ENCODE peak calls at places on chromosomes 5 and 9, in seven cellular contexts. Q, J, G, N, A, P and O are unnamed samples.
A peak's percentile ranks its signal among the peaks of the same experiment; 100 is the strongest.

GRCh38 chr9:112774006-112774996 is 23.7 kb downstream of the SNX30 start:
- DNase-seq in Q (no peak), J (no peak), G (no peak), N (no peak), A (no peak), P (no peak), O (no peak)

GRCh38 chr9:88932766-88933165 is 58.5 kb upstream of the S1PR3 start:
- DNase-seq in Q (no peak), J (no peak), G (no peak), N (no peak), A (no peak), P (no peak), O (no peak)

GRCh38 chr5:57779383-57780223 is 297.0 kb upstream of the ACTBL2 start:
- DNase-seq in Q (peak; percentile 69), J (peak; percentile 73), G (no peak), N (peak; percentile 51), A (peak; percentile 23), P (peak; percentile 57), O (peak; percentile 74)

GRCh38 chr5:56817306-56817986 is 2.1 kb downstream of the MAP3K1 start:
- DNase-seq in Q (no peak), J (no peak), G (no peak), N (no peak), A (no peak), P (no peak), O (no peak)

GRCh38 chr5:64811050-64811640 is 42.4 kb downstream of the CWC27 start:
- DNase-seq in Q (peak; percentile 59), J (peak; percentile 56), G (no peak), N (peak; percentile 40), A (peak; percentile 28), P (peak; percentile 27), O (peak; percentile 51)

GRCh38 chr9:16243798-16244197 is 626.7 kb downstream of the BNC2 start:
- DNase-seq in Q (no peak), J (peak; percentile 14), G (no peak), N (no peak), A (no peak), P (no peak), O (no peak)

GRCh38 chr9:35844628-35845301 is 15.7 kb downstream of the TMEM8B start:
- DNase-seq in Q (no peak), J (peak; percentile 76), G (no peak), N (peak; percentile 80), A (no peak), P (peak; percentile 77), O (peak; percentile 90)

GRCh38 chr9:111728143-111728542 is 66.6 kb downstream of the SHOC1 start:
- DNase-seq in Q (no peak), J (no peak), G (no peak), N (no peak), A (no peak), P (no peak), O (no peak)

GRCh38 chr9:102521097-102521755 is 473.9 kb upstream of the CYLC2 start:
- DNase-seq in Q (no peak), J (no peak), G (no peak), N (no peak), A (no peak), P (no peak), O (no peak)

GRCh38 chr5:73673161-73673591 is 47.2 kb downstream of the ARHGEF28 start:
- DNase-seq in Q (no peak), J (peak; percentile 67), G (no peak), N (peak; percentile 63), A (peak; percentile 56), P (peak; percentile 54), O (peak; percentile 85)

GRCh38 chr5:93915142-93915553 is 173.7 kb upstream of the POU5F2 start:
- DNase-seq in Q (peak; percentile 20), J (peak; percentile 51), G (no peak), N (peak; percentile 15), A (no peak), P (peak; percentile 18), O (peak; percentile 73)

GRCh38 chr5:115363879-115364278 is 67.4 kb upstream of the CCDC112 start:
- DNase-seq in Q (no peak), J (no peak), G (no peak), N (no peak), A (no peak), P (no peak), O (no peak)

GRCh38 chr9:95333426-95333825 is 15.9 kb upstream of the FANCC start:
- DNase-seq in Q (no peak), J (no peak), G (no peak), N (no peak), A (no peak), P (no peak), O (no peak)

GRCh38 chr5:123449424-123449823 is 26.2 kb upstream of the CEP120 start:
- DNase-seq in Q (no peak), J (no peak), G (no peak), N (no peak), A (no peak), P (no peak), O (no peak)

GRCh38 chr9:110742741-110743371 is 74.3 kb downstream of the MUSK start:
- DNase-seq in Q (no peak), J (no peak), G (no peak), N (no peak), A (no peak), P (peak; percentile 59), O (no peak)

GRCh38 chr9:109401169-109401989 is 80.5 kb upstream of the EPB41L4B start:
- DNase-seq in Q (peak; percentile 83), J (peak; percentile 84), G (no peak), N (peak; percentile 5), A (no peak), P (no peak), O (peak; percentile 12)

GRCh38 chr9:113298924-113299770 is 4.0 kb downstream of the RNF183 start:
- DNase-seq in Q (no peak), J (no peak), G (no peak), N (no peak), A (no peak), P (no peak), O (no peak)

GRCh38 chr5:168960492-168960891 is 340.4 kb downstream of the SLIT3 start:
- DNase-seq in Q (no peak), J (no peak), G (no peak), N (no peak), A (no peak), P (no peak), O (no peak)

GRCh38 chr5:173290477-173291131 is 37.6 kb downstream of the STC2 start:
- DNase-seq in Q (peak; percentile 94), J (peak; percentile 55), G (no peak), N (no peak), A (no peak), P (no peak), O (no peak)

GRCh38 chr5:154267516-154267915 is 77.0 kb downstream of the GALNT10 start:
- DNase-seq in Q (no peak), J (no peak), G (no peak), N (no peak), A (no peak), P (no peak), O (peak; percentile 20)

GRCh38 chr5:43753069-43753468 is 150.1 kb downstream of the NNT start:
- DNase-seq in Q (no peak), J (no peak), G (no peak), N (no peak), A (no peak), P (no peak), O (no peak)

GRCh38 chr5:168273056-168273980 is 18.1 kb upstream of the WWC1 start:
- DNase-seq in Q (no peak), J (no peak), G (no peak), N (no peak), A (no peak), P (no peak), O (no peak)

GRCh38 chr5:175517824-175518450 is 39.6 kb downstream of the SFXN1 start:
- DNase-seq in Q (no peak), J (peak; percentile 33), G (no peak), N (no peak), A (peak; percentile 21), P (peak; percentile 61), O (peak; percentile 88)

GRCh38 chr5:62376064-62376463 is 27.6 kb downstream of the DIMT1 start:
- DNase-seq in Q (no peak), J (peak; percentile 19), G (no peak), N (no peak), A (no peak), P (no peak), O (peak; percentile 5)

DNA sequence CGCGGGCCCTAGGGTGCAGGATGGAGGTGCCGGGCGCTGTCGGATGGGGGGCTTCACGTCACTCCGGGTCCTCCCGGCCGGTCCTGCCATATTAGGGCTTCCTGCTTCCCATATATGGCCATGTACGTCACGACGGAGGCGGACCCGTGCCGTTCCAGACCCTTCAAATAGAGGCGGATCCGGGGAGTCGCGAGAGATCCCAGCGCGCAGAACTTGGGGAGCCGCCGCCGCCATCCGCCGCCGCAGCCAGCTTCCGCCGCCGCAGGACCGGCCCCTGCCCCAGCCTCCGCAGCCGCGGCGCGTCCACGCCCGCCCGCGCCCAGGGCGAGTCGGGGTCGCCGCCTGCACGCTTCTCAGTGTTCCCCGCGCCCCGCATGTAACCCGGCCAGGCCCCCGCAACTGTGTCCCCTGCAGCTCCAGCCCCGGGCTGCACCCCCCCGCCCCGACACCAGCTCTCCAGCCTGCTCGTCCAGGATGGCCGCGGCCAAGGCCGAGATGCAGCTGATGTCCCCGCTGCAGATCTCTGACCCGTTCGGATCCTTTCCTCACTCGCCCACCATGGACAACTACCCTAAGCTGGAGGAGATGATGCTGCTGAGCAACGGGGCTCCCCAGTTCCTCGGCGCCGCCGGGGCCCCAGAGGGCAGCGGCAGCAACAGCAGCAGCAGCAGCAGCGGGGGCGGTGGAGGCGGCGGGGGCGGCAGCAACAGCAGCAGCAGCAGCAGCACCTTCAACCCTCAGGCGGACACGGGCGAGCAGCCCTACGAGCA is at the start of gene EGR1:
- DNase-seq in Q (peak; percentile 96), J (peak; percentile 96), G (peak; percentile 93), N (peak; percentile 90), A (no peak), P (peak; percentile 88), O (peak; percentile 96)
- TF ChIP-seq CTCF in Q (no peak), J (no peak), G (no peak), N (no peak), A (peak; percentile 22), P (no peak), O (peak; percentile 19)

GRCh38 chr5:113552137-113552536 is 38.6 kb downstream of the YTHDC2 start:
- DNase-seq in Q (no peak), J (no peak), G (no peak), N (no peak), A (no peak), P (no peak), O (no peak)
- TF ChIP-seq CTCF in Q (no peak), J (no peak), G (no peak), N (no peak), A (no peak), P (no peak), O (no peak)

GRCh38 chr9:99326917-99327189 is 104.8 kb downstream of the SEC61B start:
- DNase-seq in Q (no peak), J (no peak), G (no peak), N (no peak), A (no peak), P (no peak), O (no peak)

GRCh38 chr9:99322299-99322698 is 100.2 kb downstream of the SEC61B start:
- DNase-seq in Q (peak; percentile 3), J (no peak), G (no peak), N (no peak), A (no peak), P (no peak), O (no peak)

GRCh38 chr9:99327667-99328066 is 105.6 kb downstream of the SEC61B start:
- DNase-seq in Q (no peak), J (no peak), G (no peak), N (no peak), A (no peak), P (no peak), O (no peak)

GRCh38 chr9:99326112-99326916 is 104.2 kb downstream of the SEC61B start:
- DNase-seq in Q (no peak), J (no peak), G (no peak), N (no peak), A (no peak), P (no peak), O (no peak)
- TF ChIP-seq CTCF in Q (no peak), J (no peak), G (no peak), N (no peak), A (no peak), P (no peak), O (no peak)

GRCh38 chr9:117555964-117556629 is 141.2 kb upstream of the ASTN2 start:
- DNase-seq in Q (peak; percentile 7), J (peak; percentile 79), G (peak; percentile 24), N (no peak), A (no peak), P (no peak), O (peak; percentile 1)
- TF ChIP-seq CTCF in Q (peak; percentile 42), J (peak; percentile 52), G (peak; percentile 37), N (peak; percentile 32), A (no peak), P (peak; percentile 10), O (peak; percentile 64)